ENCODE peak calls at places on chromosomes 6 and 20, in six cellular contexts. Q is uterus; B is neural crest cell; L is NCI-H460; P is stimulated activated effector memory CD8-positive, alpha-beta T cell treated with anti-CD3 and anti-CD28 coated beads, Interleukin-12 subunit alpha, Interleukin-12 subunit beta, amount 100 ng/mL, for 72 hours; Y is AG09319. T is an unnamed sample.

GRCh38 chr6:11769244-11769643 is 9.4 kb downstream of the ADTRP start:
- DNase-seq in B (no peak), P (no peak), L (no peak), Y (no peak), Q (no peak), T (no peak)

GRCh38 chr6:80280258-80281010 is 174.0 kb downstream of the BCKDHB start:
- DNase-seq in B (no peak), Q (no peak), L (no peak), Y (no peak), P (no peak), T (no peak)

GRCh38 chr6:132513821-132514545 is 1.1 kb upstream of the STX7 start:
- DNase-seq in L (no peak), B (no peak), Y (no peak), Q (no peak), P (no peak), T (no peak)

GRCh38 chr20:59349277-59349676 is 48.9 kb downstream of the EDN3 start:
- DNase-seq in Y (no peak), L (no peak), Q (no peak), P (no peak), B (no peak), T (no peak)

GRCh38 chr20:20699144-20699543 is 13.3 kb downstream of the RALGAPA2 start:
- DNase-seq in Q (no peak), P (no peak), L (no peak), B (no peak), Y (no peak), T (no peak)

GRCh38 chr20:36854343-36855240 is 21.3 kb upstream of the TLDC2 start:
- DNase-seq in B (no peak), Y (no peak), P (no peak), L (no peak), Q (no peak), T (peak)

GRCh38 chr20:8183526-8183925 is 51.5 kb downstream of the PLCB1 start:
- DNase-seq in Y (no peak), P (no peak), Q (no peak), L (no peak), B (no peak), T (no peak)

GRCh38 chr6:167079853-167080297 is 43.0 kb upstream of the CCR6 start:
- DNase-seq in P (peak), B (no peak), L (no peak), Y (no peak), Q (no peak), T (no peak)

GRCh38 chr20:8020314-8021079 is 936 bp upstream of the TMX4 start:
- DNase-seq in P (no peak), B (no peak), L (no peak), Q (no peak), Y (no peak), T (no peak)

GRCh38 chr20:61372151-61373054 is 120.3 kb downstream of the CDH4 start:
- DNase-seq in B (no peak), Q (no peak), Y (no peak), L (no peak), P (no peak), T (no peak)